ENCODE peak calls at places on chromosomes 12 and 14, in five cellular contexts. G is HCT116, J is K562, E is H1, H is HepG2. B is an unnamed sample.

GRCh38 chr12:93862424-93862823 is 185.2 kb downstream of the CRADD start:
- DNase-seq in G (no peak), J (no peak), E (no peak), H (no peak), B (no peak)

GRCh38 chr12:87586158-87586557 is 443.0 kb downstream of the C12orf50 start:
- DNase-seq in G (no peak), J (no peak), E (no peak), H (no peak), B (no peak)

GRCh38 chr12:115000038-115000437 is 316.1 kb upstream of the TBX3 start:
- DNase-seq in G (peak), J (no peak), E (peak), H (peak), B (no peak)

GRCh38 chr12:66387067-66387466 is 84.8 kb downstream of the HELB start:
- DNase-seq in G (no peak), J (no peak), E (no peak), H (no peak), B (no peak)

GRCh38 chr14:95146079-95146771 is 11.1 kb downstream of the DICER1 start:
- DNase-seq in G (no peak), J (no peak), E (no peak), H (no peak), B (no peak)

GRCh38 chr14:74548881-74549280 is 55.3 kb downstream of the ISCA2 start:
- DNase-seq in G (no peak), J (no peak), E (no peak), H (no peak), B (no peak)

GRCh38 chr12:21502164-21502496 is 541 bp downstream of the GOLT1B start:
- DNase-seq in G (no peak), J (peak), E (no peak), H (peak), B (no peak)

GRCh38 chr12:95683418-95683817 is 107.1 kb downstream of the NTN4 start:
- DNase-seq in G (no peak), J (no peak), E (no peak), H (no peak), B (no peak)

GRCh38 chr14:80653951-80654350 is 287.6 kb downstream of the CEP128 start:
- DNase-seq in G (no peak), J (no peak), E (no peak), H (no peak), B (no peak)

GRCh38 chr12:15157200-15157599 is 64.0 kb downstream of the RERG start:
- DNase-seq in G (no peak), J (no peak), E (no peak), H (no peak), B (no peak)

GRCh38 chr14:54450535-54450934 is 9.4 kb upstream of the CNIH1 start:
- DNase-seq in G (no peak), J (peak), E (no peak), H (no peak), B (no peak)
- TF ChIP-seq ATF3 in G (no peak), J (no peak), E (no peak), H (no peak), B (no peak)

GRCh38 chr14:78005325-78005724 is 164.8 kb upstream of the NRXN3 start:
- DNase-seq in G (peak), J (peak), E (no peak), H (no peak), B (no peak)

GRCh38 chr14:78016532-78016931 is 153.6 kb upstream of the NRXN3 start:
- DNase-seq in G (no peak), J (peak), E (no peak), H (no peak), B (no peak)

GRCh38 chr14:78007160-78007559 is 163.0 kb upstream of the NRXN3 start:
- DNase-seq in G (no peak), J (no peak), E (no peak), H (no peak), B (no peak)

GRCh38 chr14:78010688-78011087 is 159.5 kb upstream of the NRXN3 start:
- DNase-seq in G (no peak), J (no peak), E (no peak), H (no peak), B (no peak)
- TF ChIP-seq ATF3 in G (no peak), J (no peak), E (no peak), H (no peak), B (no peak)

GRCh38 chr14:93889739-93890138 is 37.4 kb upstream of the FAM181A start:
- DNase-seq in G (no peak), J (no peak), E (no peak), H (no peak), B (no peak)

GRCh38 chr14:93888995-93889394 is 38.1 kb upstream of the FAM181A start:
- DNase-seq in G (no peak), J (no peak), E (no peak), H (no peak), B (no peak)

GRCh38 chr14:93879362-93879983 is 47.7 kb upstream of the FAM181A start:
- DNase-seq in G (no peak), J (no peak), E (no peak), H (no peak), B (no peak)

GRCh38 chr14:93880025-93880820 is 46.9 kb upstream of the FAM181A start:
- DNase-seq in G (no peak), J (no peak), E (no peak), H (no peak), B (no peak)

DNA sequence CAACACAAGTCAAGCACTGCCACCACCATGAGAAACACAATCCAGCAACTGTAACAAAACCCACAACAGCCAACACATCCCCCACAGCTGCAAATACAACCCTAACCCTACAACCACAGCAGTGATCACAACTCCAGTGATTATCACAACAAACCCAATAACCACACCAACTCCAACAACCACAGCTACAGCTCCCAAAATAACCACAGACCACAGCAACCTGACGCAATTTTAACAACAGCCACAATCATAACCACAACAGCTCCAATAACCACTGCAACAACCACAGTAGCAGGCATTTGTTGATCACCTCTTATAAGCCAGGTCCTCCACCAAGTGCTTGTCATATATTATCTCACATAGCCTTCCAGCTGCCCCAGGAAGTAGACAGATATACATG is 42.2 kb upstream of the FAM181A start:
- DNase-seq in G (no peak), J (no peak), E (no peak), H (no peak), B (no peak)
- TF ChIP-seq ATF3 in G (no peak), J (no peak), E (no peak), H (no peak), B (no peak)

GRCh38 chr14:58272589-58273372 is 25.6 kb upstream of the ARID4A start:
- DNase-seq in G (no peak), J (peak), E (no peak), H (peak), B (no peak)
- TF ChIP-seq ATF3 in G (no peak), J (no peak), E (no peak), H (no peak), B (no peak)

GRCh38 chr12:121190523-121191031 is 19.4 kb upstream of the P2RX4 start:
- DNase-seq in G (no peak), J (no peak), E (no peak), H (no peak), B (no peak)
- TF ChIP-seq ATF3 in G (no peak), J (peak), E (no peak), H (no peak), B (no peak)

GRCh38 chr12:97764700-97765099 is 302.1 kb downstream of the RMST start:
- DNase-seq in G (no peak), J (no peak), E (no peak), H (peak), B (no peak)
- TF ChIP-seq ATF3 in G (no peak), J (no peak), E (no peak), H (no peak), B (no peak)

GRCh38 chr12:106644335-106645073 is 61.7 kb downstream of the RFX4 start:
- DNase-seq in G (no peak), J (no peak), E (no peak), H (no peak), B (no peak)

GRCh38 chr12:106645465-106646330 is 62.9 kb downstream of the RFX4 start:
- DNase-seq in G (no peak), J (no peak), E (no peak), H (no peak), B (no peak)

GRCh38 chr12:106646472-106646871 is 63.7 kb downstream of the RFX4 start:
- DNase-seq in G (no peak), J (no peak), E (no peak), H (no peak), B (no peak)

GRCh38 chr12:106645074-106645421 is 62.2 kb downstream of the RFX4 start:
- DNase-seq in G (no peak), J (no peak), E (no peak), H (peak), B (no peak)

GRCh38 chr12:106642991-106643390 is 60.2 kb downstream of the RFX4 start:
- DNase-seq in G (no peak), J (no peak), E (no peak), H (no peak), B (no peak)
- TF ChIP-seq ATF3 in G (no peak), J (no peak), E (no peak), H (no peak), B (no peak)

GRCh38 chr12:57772429-57773322 is at the start of gene EEF1AKMT3:
- DNase-seq in G (no peak), J (peak), E (no peak), H (peak), B (peak)
- TF ChIP-seq ATF3 in G (no peak), J (no peak), E (no peak), H (no peak), B (no peak)

DNA sequence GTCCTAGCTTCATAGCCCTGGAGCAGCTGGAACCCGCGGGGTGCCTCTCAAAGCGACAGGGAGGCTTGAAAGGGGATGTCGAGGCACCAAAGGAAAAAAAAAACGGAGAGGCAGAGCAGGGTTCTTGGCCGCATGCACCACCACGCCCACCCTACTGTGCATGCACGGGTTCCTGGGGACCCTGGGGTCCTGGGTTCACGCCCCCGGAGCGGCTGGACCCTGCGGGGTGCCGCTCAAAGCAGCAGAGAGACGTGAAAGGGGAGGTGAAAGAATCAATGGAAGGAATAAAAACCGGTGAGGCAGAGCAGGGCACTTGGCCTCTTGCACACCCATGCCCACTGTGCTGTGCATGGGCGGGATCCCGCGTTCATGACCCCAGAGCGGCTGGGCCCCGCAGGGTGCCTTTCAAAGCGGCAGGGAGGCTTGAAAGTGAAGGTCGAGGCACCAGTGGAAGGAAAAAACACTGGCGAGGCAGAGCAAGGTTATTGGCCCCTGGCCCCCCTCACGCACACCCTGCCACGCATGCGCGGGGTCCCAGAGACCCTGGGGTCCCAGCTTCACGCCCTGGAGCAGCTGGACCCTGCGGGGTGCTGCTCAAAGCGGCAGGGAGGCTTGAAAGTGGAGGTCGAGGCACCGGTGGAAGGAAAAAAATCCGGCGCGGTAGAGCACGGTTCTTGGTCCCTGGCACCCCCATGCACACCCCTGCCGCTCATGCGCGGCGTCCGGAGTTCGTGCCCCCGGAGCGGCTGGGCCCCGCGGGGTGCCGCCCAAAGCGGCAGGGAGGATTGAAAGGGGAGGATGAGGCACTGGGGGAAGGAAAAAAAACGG is 318.5 kb downstream of the ALG10 start:
- DNase-seq in G (no peak), J (no peak), E (no peak), H (no peak), B (no peak)
- TF ChIP-seq ATF3 in G (no peak), J (no peak), E (no peak), H (no peak), B (no peak)

B was measured in WTC11.